ENCODE peak calls at places on chromosomes 2 and 18, in four cellular contexts. One of them, this sample, is unnamed.

GRCh38 chr2:236673823-236674185 is 104.2 kb downstream of the ACKR3 start:
- DNase-seq in HEK293T: no peak
- DNase-seq in occipital lobe: no peak
- DNase-seq in left cardiac atrium: no peak
- DNase-seq in this sample: no peak

GRCh38 chr18:62445386-62445917 is 77.4 kb upstream of the ZCCHC2 start:
- DNase-seq in left cardiac atrium: no peak
- DNase-seq in occipital lobe: no peak
- DNase-seq in HEK293T: no peak
- DNase-seq in this sample: peak; percentile 59

GRCh38 chr18:10089881-10090280 is 176.1 kb downstream of the VAPA start:
- DNase-seq in HEK293T: no peak
- DNase-seq in occipital lobe: no peak
- DNase-seq in left cardiac atrium: no peak
- DNase-seq in this sample: no peak

GRCh38 chr18:3889121-3889520 is 439.1 kb downstream of the TGIF1 start:
- DNase-seq in occipital lobe: no peak
- DNase-seq in HEK293T: no peak
- DNase-seq in left cardiac atrium: no peak
- DNase-seq in this sample: no peak

GRCh38 chr2:26435106-26435505 is 33.4 kb downstream of the DRC1 start:
- DNase-seq in left cardiac atrium: no peak
- DNase-seq in HEK293T: no peak
- DNase-seq in occipital lobe: no peak
- DNase-seq in this sample: no peak

GRCh38 chr18:31275722-31276463 is 42.1 kb upstream of the DSG1 start:
- DNase-seq in occipital lobe: no peak
- DNase-seq in left cardiac atrium: peak; percentile 42
- DNase-seq in HEK293T: no peak
- DNase-seq in this sample: peak; percentile 83

GRCh38 chr2:127125821-127126220 is 18.9 kb upstream of the BIN1 start:
- DNase-seq in HEK293T: no peak
- DNase-seq in occipital lobe: no peak
- DNase-seq in left cardiac atrium: no peak
- DNase-seq in this sample: no peak

GRCh38 chr2:54416938-54417337 is 39.2 kb upstream of the SPTBN1 start:
- DNase-seq in occipital lobe: no peak
- DNase-seq in HEK293T: no peak
- DNase-seq in left cardiac atrium: no peak
- DNase-seq in this sample: no peak

GRCh38 chr18:79529296-79529695 is 133.6 kb downstream of the NFATC1 start:
- DNase-seq in HEK293T: no peak
- DNase-seq in left cardiac atrium: no peak
- DNase-seq in occipital lobe: no peak
- DNase-seq in this sample: no peak

GRCh38 chr2:124530203-124530602 is 505.1 kb downstream of the CNTNAP5 start:
- DNase-seq in left cardiac atrium: no peak
- DNase-seq in HEK293T: no peak
- DNase-seq in occipital lobe: no peak
- DNase-seq in this sample: peak; percentile 50

GRCh38 chr18:76412010-76412817 is 82.8 kb downstream of the ZNF516 start:
- DNase-seq in HEK293T: no peak
- DNase-seq in left cardiac atrium: no peak
- DNase-seq in occipital lobe: no peak
- DNase-seq in this sample: no peak

GRCh38 chr18:77170850-77171410 is 38.3 kb upstream of the MBP start:
- DNase-seq in left cardiac atrium: no peak
- DNase-seq in occipital lobe: no peak
- DNase-seq in HEK293T: no peak
- DNase-seq in this sample: no peak

GRCh38 chr2:172376505-172377125 is 50.8 kb upstream of the ITGA6 start:
- DNase-seq in occipital lobe: no peak
- DNase-seq in HEK293T: no peak
- DNase-seq in left cardiac atrium: no peak
- DNase-seq in this sample: no peak

GRCh38 chr2:127085260-127085666 is 21.7 kb downstream of the BIN1 start:
- DNase-seq in HEK293T: no peak
- DNase-seq in occipital lobe: no peak
- DNase-seq in left cardiac atrium: no peak
- DNase-seq in this sample: peak; percentile 33

GRCh38 chr2:28810384-28811285 is at the start of gene SPDYA:
- DNase-seq in HEK293T: no peak
- DNase-seq in left cardiac atrium: peak; percentile 83
- DNase-seq in occipital lobe: peak; percentile 39
- DNase-seq in this sample: no peak

GRCh38 chr2:223560704-223561435 is 41.3 kb downstream of the SCG2 start:
- DNase-seq in left cardiac atrium: no peak
- DNase-seq in HEK293T: no peak
- DNase-seq in occipital lobe: no peak
- DNase-seq in this sample: peak; percentile 43

This sample was measured in MCF 10A.